ENCODE peak calls at places on chromosomes 2 and 18, in nine cellular contexts. One of them, this sample, is unnamed.

GRCh38 chr2:133266075-133266925 is 302.0 kb downstream of the NCKAP5 start:
- DNase-seq in Panc1: no peak
- DNase-seq in GM23338: peak; percentile 86
- DNase-seq in A549: peak; percentile 64
- DNase-seq in HCT116: no peak
- DNase-seq in HepG2: no peak
- DNase-seq in K562: no peak
- DNase-seq in SK-N-SH: peak; percentile 70
- DNase-seq in GM12878: no peak
- DNase-seq in this sample: no peak

GRCh38 chr2:112577756-112578155 is 6.7 kb upstream of the CHCHD5 start:
- DNase-seq in GM12878: no peak
- DNase-seq in A549: peak; percentile 25
- DNase-seq in SK-N-SH: no peak
- DNase-seq in HepG2: no peak
- DNase-seq in HCT116: no peak
- DNase-seq in K562: no peak
- DNase-seq in GM23338: peak; percentile 57
- DNase-seq in Panc1: no peak
- DNase-seq in this sample: no peak

GRCh38 chr2:18614042-18614441 is 24.7 kb upstream of the NT5C1B start:
- DNase-seq in SK-N-SH: no peak
- DNase-seq in HepG2: no peak
- DNase-seq in GM12878: no peak
- DNase-seq in Panc1: no peak
- DNase-seq in HCT116: no peak
- DNase-seq in A549: no peak
- DNase-seq in GM23338: no peak
- DNase-seq in K562: no peak
- DNase-seq in this sample: no peak

GRCh38 chr2:9364373-9364772 is 59.0 kb downstream of the ITGB1BP1 start:
- DNase-seq in K562: no peak
- DNase-seq in GM23338: no peak
- DNase-seq in GM12878: no peak
- DNase-seq in HCT116: no peak
- DNase-seq in Panc1: no peak
- DNase-seq in A549: no peak
- DNase-seq in SK-N-SH: no peak
- DNase-seq in HepG2: no peak
- DNase-seq in this sample: no peak

GRCh38 chr2:145060876-145061275 is 541.0 kb upstream of the ZEB2 start:
- DNase-seq in Panc1: no peak
- DNase-seq in K562: no peak
- DNase-seq in HepG2: no peak
- DNase-seq in HCT116: no peak
- DNase-seq in SK-N-SH: no peak
- DNase-seq in A549: no peak
- DNase-seq in GM23338: no peak
- DNase-seq in GM12878: no peak
- DNase-seq in this sample: no peak

GRCh38 chr2:72293620-72294019 is 146.0 kb upstream of the CYP26B1 start:
- DNase-seq in GM12878: no peak
- DNase-seq in K562: no peak
- DNase-seq in SK-N-SH: no peak
- DNase-seq in GM23338: no peak
- DNase-seq in HCT116: no peak
- DNase-seq in A549: peak; percentile 17
- DNase-seq in Panc1: no peak
- DNase-seq in HepG2: no peak
- DNase-seq in this sample: no peak

GRCh38 chr2:521853-522530 is 155.2 kb downstream of the TMEM18 start:
- DNase-seq in Panc1: no peak
- DNase-seq in SK-N-SH: no peak
- DNase-seq in HepG2: no peak
- DNase-seq in K562: no peak
- DNase-seq in GM23338: no peak
- DNase-seq in A549: no peak
- DNase-seq in GM12878: no peak
- DNase-seq in HCT116: no peak
- DNase-seq in this sample: no peak

GRCh38 chr2:15674637-15675455 is 83.2 kb downstream of the DDX1 start:
- DNase-seq in GM12878: no peak
- DNase-seq in GM23338: no peak
- DNase-seq in A549: peak; percentile 51
- DNase-seq in Panc1: no peak
- DNase-seq in SK-N-SH: no peak
- DNase-seq in HepG2: no peak
- DNase-seq in HCT116: no peak
- DNase-seq in K562: no peak
- DNase-seq in this sample: no peak

GRCh38 chr2:71500426-71501079 is 47.2 kb downstream of the DYSF start:
- DNase-seq in HepG2: no peak
- DNase-seq in SK-N-SH: no peak
- DNase-seq in GM12878: no peak
- DNase-seq in A549: no peak
- DNase-seq in GM23338: peak; percentile 19
- DNase-seq in Panc1: no peak
- DNase-seq in HCT116: no peak
- DNase-seq in K562: no peak
- DNase-seq in this sample: no peak

GRCh38 chr2:26255735-26256384 is 11.1 kb downstream of the HADHB start:
- DNase-seq in SK-N-SH: no peak
- DNase-seq in A549: no peak
- DNase-seq in GM23338: no peak
- DNase-seq in HCT116: no peak
- DNase-seq in GM12878: no peak
- DNase-seq in K562: no peak
- DNase-seq in HepG2: no peak
- DNase-seq in Panc1: no peak
- DNase-seq in this sample: peak; percentile 44

GRCh38 chr2:66919286-66919685 is 477.8 kb upstream of the ETAA1 start:
- DNase-seq in Panc1: no peak
- DNase-seq in A549: no peak
- DNase-seq in GM12878: no peak
- DNase-seq in SK-N-SH: no peak
- DNase-seq in HCT116: no peak
- DNase-seq in GM23338: peak; percentile 23
- DNase-seq in HepG2: no peak
- DNase-seq in K562: no peak
- DNase-seq in this sample: no peak

GRCh38 chr18:55265916-55266488 is 306.7 kb upstream of the CCDC68 start:
- DNase-seq in A549: no peak
- DNase-seq in GM23338: no peak
- DNase-seq in HCT116: no peak
- DNase-seq in Panc1: no peak
- DNase-seq in GM12878: peak; percentile 59
- DNase-seq in HepG2: no peak
- DNase-seq in SK-N-SH: no peak
- DNase-seq in K562: no peak
- DNase-seq in this sample: no peak

GRCh38 chr18:2908946-2909335 is 62.1 kb downstream of the EMILIN2 start:
- DNase-seq in HepG2: no peak
- DNase-seq in Panc1: no peak
- DNase-seq in HCT116: no peak
- DNase-seq in GM23338: no peak
- DNase-seq in GM12878: no peak
- DNase-seq in A549: no peak
- DNase-seq in SK-N-SH: no peak
- DNase-seq in K562: no peak
- DNase-seq in this sample: no peak
- TF ChIP-seq REST in HepG2: no peak
- TF ChIP-seq REST in Panc1: no peak
- TF ChIP-seq REST in HCT116: no peak
- TF ChIP-seq REST in GM23338: no peak
- TF ChIP-seq REST in GM12878: no peak
- TF ChIP-seq REST in A549: no peak
- TF ChIP-seq REST in SK-N-SH: no peak
- TF ChIP-seq REST in K562: no peak
- TF ChIP-seq REST in this sample: no peak

DNA sequence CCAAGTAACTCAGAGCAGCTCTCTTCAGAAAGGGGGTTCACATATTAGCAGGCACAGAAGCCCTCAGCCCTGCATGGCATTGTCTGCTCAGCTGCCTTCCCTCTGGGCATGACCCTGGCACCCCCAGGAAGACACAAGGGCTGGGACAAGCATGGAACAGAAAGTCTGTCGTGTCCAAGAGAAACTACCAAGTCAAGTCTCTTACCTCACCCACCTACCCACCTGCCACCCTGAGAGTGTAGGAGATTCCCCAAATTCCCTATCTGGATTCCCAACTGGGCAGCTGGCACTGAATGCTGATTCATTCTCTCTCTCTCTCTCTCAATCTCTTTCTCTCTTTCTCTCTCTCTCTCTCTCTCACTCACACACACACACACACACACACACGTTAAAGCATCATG is 21.6 kb downstream of the SMAD7 start:
- DNase-seq in SK-N-SH: no peak
- DNase-seq in HCT116: no peak
- DNase-seq in A549: no peak
- DNase-seq in GM23338: no peak
- DNase-seq in HepG2: no peak
- DNase-seq in Panc1: no peak
- DNase-seq in GM12878: no peak
- DNase-seq in K562: no peak
- DNase-seq in this sample: no peak
- H3K4me3 ChIP-seq in SK-N-SH: no peak overlapping the region
- H3K4me3 ChIP-seq in HCT116: no peak overlapping the region
- H3K4me3 ChIP-seq in A549: peak overlapping the region; percentile 11
- H3K4me3 ChIP-seq in GM23338: no peak overlapping the region
- H3K4me3 ChIP-seq in HepG2: peak overlapping the region; percentile 10
- H3K4me3 ChIP-seq in Panc1: no peak overlapping the region
- H3K4me3 ChIP-seq in GM12878: peak overlapping the region; percentile 11
- H3K4me3 ChIP-seq in K562: no peak overlapping the region
- H3K4me3 ChIP-seq in this sample: no peak overlapping the region

GRCh38 chr18:22605736-22606135 is 188.0 kb upstream of the CTAGE1 start:
- DNase-seq in Panc1: no peak
- DNase-seq in K562: no peak
- DNase-seq in GM12878: no peak
- DNase-seq in SK-N-SH: no peak
- DNase-seq in GM23338: no peak
- DNase-seq in HepG2: no peak
- DNase-seq in HCT116: no peak
- DNase-seq in A549: no peak
- DNase-seq in this sample: no peak

GRCh38 chr18:22613058-22613690 is 195.5 kb upstream of the CTAGE1 start:
- DNase-seq in HCT116: no peak
- DNase-seq in SK-N-SH: no peak
- DNase-seq in Panc1: no peak
- DNase-seq in A549: peak; percentile 45
- DNase-seq in GM12878: no peak
- DNase-seq in K562: no peak
- DNase-seq in GM23338: no peak
- DNase-seq in HepG2: no peak
- DNase-seq in this sample: no peak

GRCh38 chr18:22606563-22607283 is 189.0 kb upstream of the CTAGE1 start:
- DNase-seq in HepG2: no peak
- DNase-seq in K562: no peak
- DNase-seq in GM23338: peak; percentile 25
- DNase-seq in GM12878: no peak
- DNase-seq in HCT116: no peak
- DNase-seq in Panc1: no peak
- DNase-seq in A549: no peak
- DNase-seq in SK-N-SH: no peak
- DNase-seq in this sample: no peak

GRCh38 chr18:22607284-22607635 is 189.5 kb upstream of the CTAGE1 start:
- DNase-seq in K562: no peak
- DNase-seq in Panc1: no peak
- DNase-seq in SK-N-SH: no peak
- DNase-seq in GM12878: no peak
- DNase-seq in GM23338: no peak
- DNase-seq in HepG2: no peak
- DNase-seq in HCT116: no peak
- DNase-seq in A549: no peak
- DNase-seq in this sample: no peak

GRCh38 chr18:22609642-22610041 is 191.9 kb upstream of the CTAGE1 start:
- DNase-seq in GM12878: no peak
- DNase-seq in HepG2: peak; percentile 16
- DNase-seq in K562: no peak
- DNase-seq in A549: peak; percentile 67
- DNase-seq in Panc1: no peak
- DNase-seq in SK-N-SH: no peak
- DNase-seq in HCT116: no peak
- DNase-seq in GM23338: peak; percentile 45
- DNase-seq in this sample: no peak
- TF ChIP-seq REST in GM12878: no peak
- TF ChIP-seq REST in HepG2: no peak
- TF ChIP-seq REST in K562: no peak
- TF ChIP-seq REST in A549: no peak
- TF ChIP-seq REST in Panc1: no peak
- TF ChIP-seq REST in SK-N-SH: no peak
- TF ChIP-seq REST in HCT116: no peak
- TF ChIP-seq REST in GM23338: no peak
- TF ChIP-seq REST in this sample: no peak

GRCh38 chr18:76476665-76477561 is 18.1 kb downstream of the ZNF516 start:
- DNase-seq in K562: peak; percentile 29
- DNase-seq in Panc1: no peak
- DNase-seq in GM23338: no peak
- DNase-seq in HepG2: peak; percentile 88
- DNase-seq in A549: peak; percentile 72
- DNase-seq in GM12878: no peak
- DNase-seq in HCT116: no peak
- DNase-seq in SK-N-SH: no peak
- DNase-seq in this sample: no peak
- H3K4me3 ChIP-seq in K562: peak overlapping the region; percentile 20
- H3K4me3 ChIP-seq in Panc1: peak overlapping the region; percentile 34
- H3K4me3 ChIP-seq in GM23338: no peak overlapping the region
- H3K4me3 ChIP-seq in HepG2: peak overlapping the region; percentile 32
- H3K4me3 ChIP-seq in A549: peak overlapping the region; percentile 44
- H3K4me3 ChIP-seq in GM12878: peak overlapping the region; percentile 54
- H3K4me3 ChIP-seq in HCT116: peak overlapping the region; percentile 57
- H3K4me3 ChIP-seq in SK-N-SH: peak overlapping the region; percentile 34
- H3K4me3 ChIP-seq in this sample: no peak overlapping the region

DNA sequence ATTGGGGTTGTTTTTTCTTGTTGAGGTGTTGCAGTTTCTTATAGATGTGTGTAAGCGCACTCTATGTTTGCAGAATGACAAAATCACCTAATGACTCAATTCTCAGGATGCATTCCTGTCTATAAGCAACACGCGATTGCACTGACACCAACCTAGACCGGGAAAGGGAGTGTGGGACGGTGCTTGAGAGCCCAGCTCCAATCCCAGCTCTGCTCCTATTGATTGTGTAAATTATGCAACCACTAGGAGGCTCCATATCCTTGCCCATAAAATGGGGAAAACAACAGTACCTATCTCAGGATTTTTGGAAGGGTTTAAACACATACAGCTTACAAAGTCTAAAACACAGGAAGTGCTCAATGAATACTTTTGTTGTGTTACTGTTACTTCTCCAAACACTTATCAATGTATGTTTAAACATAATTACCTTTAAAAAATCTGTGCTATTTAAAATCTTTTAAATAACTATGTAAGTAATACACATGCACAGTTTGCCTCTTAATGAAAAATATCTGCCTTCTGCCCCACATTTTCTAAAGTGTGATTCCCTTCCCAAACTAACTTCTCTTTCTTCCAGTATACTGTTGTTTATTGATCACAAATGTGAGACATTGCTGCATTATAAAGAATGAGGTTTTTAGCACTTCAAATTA is 132.5 kb downstream of the SPHKAP start:
- DNase-seq in HCT116: peak; percentile 61
- DNase-seq in GM23338: peak; percentile 89
- DNase-seq in GM12878: no peak
- DNase-seq in HepG2: peak; percentile 49
- DNase-seq in A549: peak; percentile 62
- DNase-seq in SK-N-SH: peak; percentile 28
- DNase-seq in Panc1: peak; percentile 77
- DNase-seq in K562: peak; percentile 0
- DNase-seq in this sample: peak; percentile 3
- TF ChIP-seq REST in HCT116: no peak
- TF ChIP-seq REST in GM23338: no peak
- TF ChIP-seq REST in GM12878: no peak
- TF ChIP-seq REST in HepG2: no peak
- TF ChIP-seq REST in A549: no peak
- TF ChIP-seq REST in SK-N-SH: no peak
- TF ChIP-seq REST in Panc1: no peak
- TF ChIP-seq REST in K562: no peak
- TF ChIP-seq REST in this sample: no peak